ENCODE peak calls at places on chromosome 20, in eight cellular contexts. D is IMR-90, Z is endodermal cell, H is PC-3, F is neuronal stem cell, J is H1, T is HepG2, V is GM23248. Q is an unnamed sample. For H3K4me1, the result is how much of the 10 kb centered on the place peaks cover.

GRCh38 chr20:9514461-9515210 is at the start of gene LAMP5:
- DNase-seq in D (peak), Z (peak), H (peak), F (peak), J (peak), T (no peak), V (peak), Q (peak)

GRCh38 chr20:48298851-48299484 is 513.7 kb upstream of the SULF2 start:
- DNase-seq in D (peak), Z (peak), H (peak), F (no peak), J (no peak), T (peak), V (peak), Q (no peak)

GRCh38 chr20:15653396-15654207 is 919.6 kb downstream of the KIF16B start:
- DNase-seq in D (peak), Z (no peak), H (no peak), F (no peak), J (no peak), T (no peak), V (no peak), Q (no peak)

GRCh38 chr20:11869641-11870040 is 48.1 kb upstream of the BTBD3 start:
- DNase-seq in D (no peak), Z (no peak), H (peak), F (no peak), J (no peak), T (no peak), V (no peak), Q (no peak)

GRCh38 chr20:13683833-13684232 is 45.1 kb upstream of the TASP1 start:
- DNase-seq in D (no peak), Z (no peak), H (no peak), F (no peak), J (no peak), T (peak), V (no peak), Q (no peak)

GRCh38 chr20:33653218-33653899 is 8.8 kb upstream of the C20orf144 start:
- DNase-seq in D (peak), Z (peak), H (peak), F (peak), J (peak), T (peak), V (peak), Q (peak)

GRCh38 chr20:38219006-38219950 is 41.3 kb downstream of the KIAA1755 start:
- DNase-seq in D (no peak), Z (no peak), H (no peak), F (no peak), J (no peak), T (no peak), V (no peak), Q (peak)

GRCh38 chr20:19976595-19977372 is 40.4 kb upstream of the NAA20 start:
- DNase-seq in D (peak), Z (peak), H (peak), F (no peak), J (peak), T (peak), V (peak), Q (peak)

GRCh38 chr20:50680106-50680960 is 11.0 kb downstream of the RIPOR3 start:
- DNase-seq in D (no peak), Z (no peak), H (no peak), F (no peak), J (no peak), T (peak), V (peak), Q (peak)

GRCh38 chr20:36101201-36101600 is 53.3 kb upstream of the EPB41L1 start:
- DNase-seq in D (no peak), Z (no peak), H (no peak), F (no peak), J (no peak), T (no peak), V (no peak), Q (peak)
- H3K9ac ChIP-seq in D (no peak), Z (no peak), H (no peak), F (no peak), J (no peak), T (no peak), V (no peak), Q (no peak)

GRCh38 chr20:47041500-47041899 is 146.9 kb downstream of the EYA2 start:
- DNase-seq in D (no peak), Z (no peak), H (no peak), F (no peak), J (no peak), T (no peak), V (no peak), Q (no peak)

GRCh38 chr20:47040506-47041125 is 146.0 kb downstream of the EYA2 start:
- DNase-seq in D (no peak), Z (peak), H (no peak), F (no peak), J (no peak), T (no peak), V (no peak), Q (no peak)

GRCh38 chr20:47043076-47043475 is 148.4 kb downstream of the EYA2 start:
- DNase-seq in D (peak), Z (no peak), H (no peak), F (no peak), J (no peak), T (no peak), V (no peak), Q (no peak)

GRCh38 chr20:47044938-47045337 is 150.3 kb downstream of the EYA2 start:
- DNase-seq in D (no peak), Z (no peak), H (no peak), F (no peak), J (no peak), T (no peak), V (no peak), Q (no peak)

DNA sequence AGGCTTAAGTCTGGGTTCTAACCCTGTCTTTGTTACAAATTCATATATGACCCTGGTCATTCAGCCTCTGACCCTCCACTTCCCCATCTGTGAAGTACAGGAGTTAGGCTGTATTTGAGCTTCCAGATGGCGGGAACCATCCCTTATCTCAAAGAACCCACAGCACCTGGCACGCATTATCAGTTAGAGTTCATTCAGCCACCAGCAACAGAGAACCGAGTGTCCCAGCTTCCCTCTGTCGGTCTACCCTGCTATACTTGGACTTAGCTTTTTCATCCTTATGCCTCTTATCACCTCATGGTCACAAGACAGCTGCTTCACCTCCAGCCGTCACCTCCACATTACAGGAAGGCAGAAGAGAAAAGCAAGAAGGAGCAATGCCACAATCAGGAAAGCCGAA is 147.8 kb downstream of the EYA2 start:
- DNase-seq in D (no peak), Z (no peak), H (no peak), F (no peak), J (no peak), T (no peak), V (no peak), Q (no peak)
- H3K4me3 ChIP-seq in D (no peak), Z (no peak), H (no peak), F (no peak), J (no peak), T (no peak), V (no peak), Q (no peak)

DNA sequence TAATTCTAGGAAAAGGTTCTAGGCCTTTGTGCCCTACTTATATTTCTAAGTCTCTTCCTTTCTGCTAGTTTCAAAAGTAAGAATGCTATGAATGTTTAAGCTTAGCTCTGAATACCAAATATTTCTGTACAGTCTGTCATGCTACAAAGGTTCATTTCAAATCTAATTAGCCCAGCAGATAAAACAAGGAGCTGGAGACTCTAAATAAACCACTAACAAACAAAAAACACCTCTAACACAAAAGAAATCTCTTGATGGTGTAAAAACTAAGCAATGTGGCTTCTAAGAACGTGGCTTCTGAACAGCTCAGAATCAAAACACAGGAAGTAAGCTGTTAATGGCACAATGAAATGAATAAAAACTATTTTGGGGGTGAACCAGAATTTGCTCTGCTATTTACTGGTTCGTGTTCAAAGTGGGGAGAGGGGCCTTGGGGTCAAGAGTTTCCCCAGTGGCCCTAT is 198.3 kb downstream of the BCAS1 start:
- DNase-seq in D (no peak), Z (no peak), H (no peak), F (no peak), J (no peak), T (no peak), V (peak), Q (no peak)
- H3K4me1 ChIP-seq in D (under half), Z (under half), H (half or more), F (under half), J (under half), T (half or more), V (under half), Q (under half)

DNA sequence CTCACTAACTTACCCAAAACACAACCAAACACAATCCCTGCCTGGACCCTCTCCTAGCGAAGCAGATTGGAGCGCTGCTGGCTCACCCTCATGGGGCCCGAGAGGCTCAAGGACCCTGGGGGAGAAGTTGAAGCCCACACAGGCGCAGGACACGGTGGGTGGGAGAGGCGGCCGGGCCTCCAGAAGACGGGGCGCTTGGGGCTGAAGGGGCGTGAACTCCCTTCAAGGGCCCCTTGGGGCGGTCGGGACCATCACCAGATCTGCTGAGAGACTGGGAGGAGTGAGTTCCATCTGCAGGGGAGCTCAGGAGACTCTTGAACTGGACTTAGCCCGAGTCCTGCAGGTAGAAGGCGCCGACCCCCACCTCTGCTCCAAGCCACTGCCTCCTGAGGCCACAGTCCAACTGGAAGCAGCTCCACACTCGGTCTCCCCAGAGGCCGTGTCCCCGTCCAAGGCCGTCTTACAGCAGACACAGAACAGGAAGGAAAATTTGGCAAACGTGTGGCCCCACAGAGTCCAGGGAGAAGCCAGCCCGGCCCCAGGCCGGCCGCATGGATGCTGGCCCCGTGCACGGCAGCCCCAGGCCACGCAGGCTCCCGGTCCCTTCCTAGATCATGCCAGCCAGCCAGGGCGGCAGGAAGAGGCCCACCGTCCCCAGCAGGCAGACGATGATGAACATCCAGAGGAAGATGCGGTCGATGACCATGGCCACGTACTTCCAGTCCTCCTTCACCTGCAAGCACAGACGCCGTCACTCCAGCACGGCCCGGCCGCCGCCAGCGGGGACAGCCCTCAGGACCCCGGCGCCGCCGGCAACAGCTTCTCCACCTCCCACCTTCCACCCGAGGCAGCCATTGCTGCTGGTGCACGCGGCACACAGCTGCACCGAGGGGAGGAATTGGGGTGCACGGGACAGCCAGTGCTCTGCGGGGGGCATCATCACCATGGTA is 14.7 kb downstream of the CHRNA4 start:
- DNase-seq in D (no peak), Z (no peak), H (no peak), F (no peak), J (no peak), T (no peak), V (no peak), Q (peak)
- H3K9ac ChIP-seq in D (no peak), Z (no peak), H (no peak), F (no peak), J (no peak), T (no peak), V (no peak), Q (no peak)

GRCh38 chr20:32479012-32479411 is 106.1 kb downstream of the NOL4L start:
- DNase-seq in D (no peak), Z (peak), H (no peak), F (no peak), J (no peak), T (no peak), V (no peak), Q (peak)

GRCh38 chr20:32481311-32482103 is 103.6 kb downstream of the NOL4L start:
- DNase-seq in D (no peak), Z (peak), H (no peak), F (no peak), J (no peak), T (no peak), V (peak), Q (peak)

GRCh38 chr20:32482251-32483220 is 102.6 kb downstream of the NOL4L start:
- DNase-seq in D (no peak), Z (peak), H (peak), F (peak), J (peak), T (no peak), V (peak), Q (peak)

GRCh38 chr20:32479697-32480140 is 105.4 kb downstream of the NOL4L start:
- DNase-seq in D (no peak), Z (peak), H (no peak), F (no peak), J (no peak), T (no peak), V (no peak), Q (no peak)

DNA sequence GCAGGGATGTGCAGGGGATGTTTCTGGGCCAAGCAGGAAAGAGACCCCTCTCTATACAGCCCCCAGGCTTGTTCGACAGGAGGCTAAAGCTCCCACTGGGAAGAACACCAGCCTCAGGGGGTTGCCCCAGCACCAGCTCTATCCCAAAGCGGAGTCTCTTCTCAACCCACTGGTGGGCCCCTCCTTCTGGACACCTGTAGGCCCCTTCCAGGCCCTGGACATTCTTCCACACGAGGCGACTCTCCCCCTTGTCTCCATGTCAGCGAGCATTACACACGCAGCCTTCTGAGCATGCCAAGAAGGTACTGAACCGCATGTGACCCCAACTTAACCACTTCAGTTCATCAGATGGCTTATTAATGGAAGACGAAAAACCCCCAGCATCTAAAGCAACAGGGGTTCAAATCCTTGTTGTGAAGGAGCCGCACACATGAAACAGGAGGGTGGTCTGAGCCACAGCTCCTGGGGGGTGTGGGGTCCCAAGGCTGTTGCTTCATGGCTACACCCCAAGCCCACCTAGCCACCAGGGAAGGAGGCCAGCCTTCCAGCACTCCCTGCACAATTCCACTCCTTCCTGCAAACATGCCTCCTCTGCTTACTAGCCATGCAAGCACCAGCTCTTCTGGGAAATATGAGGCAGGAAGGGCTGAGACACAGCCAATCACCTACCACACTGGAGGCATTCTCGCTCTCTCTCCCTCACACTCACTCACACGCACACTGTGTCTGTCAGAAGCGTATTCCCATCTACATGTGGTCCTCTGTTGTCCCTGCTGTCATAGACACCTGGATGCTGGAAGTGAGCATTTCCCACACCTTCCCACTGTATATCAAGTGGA is 104.6 kb downstream of the NOL4L start:
- DNase-seq in D (peak), Z (peak), H (no peak), F (no peak), J (no peak), T (no peak), V (no peak), Q (peak)
- H3K4me3 ChIP-seq in D (no peak), Z (peak), H (no peak), F (no peak), J (no peak), T (no peak), V (no peak), Q (peak)

GRCh38 chr20:63976980-63977391 is 2.5 kb downstream of the SAMD10 start:
- DNase-seq in D (no peak), Z (peak), H (no peak), F (no peak), J (no peak), T (no peak), V (no peak), Q (peak)
- H3K4me1 ChIP-seq in D (under half), Z (under half), H (under half), F (under half), J (under half), T (under half), V (under half), Q (under half)

GRCh38 chr20:45926731-45927070 is 7.8 kb upstream of the PCIF1 start:
- DNase-seq in D (no peak), Z (no peak), H (no peak), F (no peak), J (no peak), T (no peak), V (no peak), Q (no peak)

GRCh38 chr20:45927071-45927878 is 7.2 kb upstream of the PCIF1 start:
- DNase-seq in D (no peak), Z (no peak), H (no peak), F (no peak), J (no peak), T (peak), V (no peak), Q (no peak)

GRCh38 chr20:45925821-45926506 is 8.5 kb upstream of the PCIF1 start:
- DNase-seq in D (no peak), Z (no peak), H (no peak), F (no peak), J (no peak), T (peak), V (no peak), Q (no peak)

GRCh38 chr20:45921618-45922189 is 9.7 kb upstream of the PLTP start:
- DNase-seq in D (peak), Z (no peak), H (peak), F (no peak), J (no peak), T (no peak), V (no peak), Q (no peak)

DNA sequence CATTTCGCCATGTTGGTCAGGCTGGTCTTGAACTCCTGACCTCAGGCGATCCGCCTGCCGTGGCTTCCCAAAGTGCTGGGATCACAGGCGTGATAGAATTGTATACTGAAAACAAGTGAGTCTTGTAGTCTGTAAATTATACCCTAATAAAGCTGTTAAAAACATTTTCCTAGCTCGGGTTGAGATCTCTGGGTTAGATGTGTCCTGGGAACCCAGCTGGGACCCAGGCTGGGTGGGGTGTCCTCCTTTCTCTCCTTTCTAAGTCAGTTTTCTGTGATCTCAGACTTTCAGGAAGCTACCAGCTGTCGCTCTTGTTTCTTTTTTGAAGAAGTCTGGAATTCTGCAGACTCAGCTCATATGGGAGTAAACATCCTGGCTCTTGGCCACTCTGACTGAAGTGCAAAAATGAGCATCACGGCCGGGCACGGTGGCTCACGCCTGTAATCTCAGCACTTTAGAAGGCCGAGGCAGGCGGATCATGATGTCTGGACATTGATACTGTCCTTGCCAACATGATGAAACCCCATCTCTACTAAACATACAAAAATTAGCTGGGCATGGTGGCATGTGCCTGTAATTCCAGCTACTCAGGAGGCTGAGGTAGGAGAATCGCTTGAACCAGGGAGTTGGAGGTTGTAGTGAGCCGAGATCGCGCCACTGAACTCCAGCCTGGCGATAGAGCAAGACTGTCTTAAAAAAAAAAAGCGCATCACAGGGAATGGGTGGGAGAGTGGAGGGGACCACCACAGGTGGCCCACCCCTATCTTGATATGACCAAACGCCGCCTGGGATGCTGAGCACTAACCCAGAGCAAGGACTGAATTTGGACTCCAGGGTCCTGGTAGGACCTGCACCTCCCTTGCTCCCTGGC is 9.9 kb upstream of the PCIF1 start:
- DNase-seq in D (peak), Z (no peak), H (no peak), F (no peak), J (no peak), T (peak), V (peak), Q (no peak)
- H3K9ac ChIP-seq in D (no peak), Z (no peak), H (no peak), F (no peak), J (no peak), T (peak), V (peak), Q (no peak)

Q was measured in kidney.